ENCODE peak calls at places on chromosomes 7 and 10, in six cellular contexts. X is NCI-H2107, R is GM23248, O is H54, W is SJCRH30, H is cardiac fibroblast. J is an unnamed sample.

GRCh38 chr10:91046891-91047290 is 126.0 kb upstream of the ANKRD1 start:
- DNase-seq in X (no peak), R (no peak), O (no peak), W (no peak), H (no peak), J (no peak)

GRCh38 chr10:60646966-60647796 is 131.1 kb upstream of the CDK1 start:
- DNase-seq in X (peak), R (peak), O (no peak), W (peak), H (peak), J (no peak)

GRCh38 chr10:22058195-22058594 is 54.7 kb upstream of the DNAJC1 start:
- DNase-seq in X (no peak), R (no peak), O (no peak), W (no peak), H (no peak), J (no peak)

GRCh38 chr7:155948845-155949244 is 136.6 kb upstream of the SHH start:
- DNase-seq in X (no peak), R (no peak), O (no peak), W (no peak), H (no peak), J (no peak)

GRCh38 chr7:144256112-144256511 is 8.5 kb downstream of the OR2A7 start:
- DNase-seq in X (no peak), R (peak), O (no peak), W (peak), H (peak), J (no peak)

GRCh38 chr7:111292026-111292430 is 201.1 kb downstream of the LRRN3 start:
- DNase-seq in X (no peak), R (peak), O (no peak), W (peak), H (peak), J (no peak)

GRCh38 chr7:93013471-93014061 is 104.2 kb downstream of the SAMD9 start:
- DNase-seq in X (no peak), R (no peak), O (no peak), W (no peak), H (no peak), J (no peak)

GRCh38 chr10:124301736-124302135 is 117.0 kb downstream of the OAT start:
- DNase-seq in X (no peak), R (peak), O (no peak), W (no peak), H (no peak), J (no peak)

GRCh38 chr7:94656925-94657731 is 1.2 kb upstream of the SGCE start:
- DNase-seq in X (no peak), R (peak), O (no peak), W (peak), H (peak), J (no peak)

GRCh38 chr10:125218967-125219366 is 58.6 kb upstream of the CTBP2 start:
- DNase-seq in X (no peak), R (no peak), O (no peak), W (no peak), H (no peak), J (no peak)

GRCh38 chr7:111758332-111758731 is 196.0 kb upstream of the IMMP2L start:
- DNase-seq in X (no peak), R (no peak), O (no peak), W (no peak), H (no peak), J (no peak)

GRCh38 chr10:125038637-125039036 is 96.7 kb downstream of the ZRANB1 start:
- DNase-seq in X (no peak), R (no peak), O (peak), W (no peak), H (no peak), J (no peak)

GRCh38 chr7:73773700-73774517 is 3.8 kb upstream of the CLDN3 start:
- DNase-seq in X (no peak), R (no peak), O (no peak), W (no peak), H (no peak), J (no peak)

GRCh38 chr7:101398631-101399289 is 36.1 kb downstream of the COL26A1 start:
- DNase-seq in X (no peak), R (no peak), O (no peak), W (no peak), H (no peak), J (no peak)

GRCh38 chr10:33239257-33239656 is 95.2 kb downstream of the NRP1 start:
- DNase-seq in X (no peak), R (no peak), O (no peak), W (no peak), H (no peak), J (no peak)

GRCh38 chr7:12403287-12404181 is at the start of gene VWDE:
- DNase-seq in X (peak), R (peak), O (peak), W (no peak), H (peak), J (peak)

GRCh38 chr7:43872401-43873165 is 3.3 kb upstream of the MRPS24 start:
- DNase-seq in X (no peak), R (peak), O (peak), W (no peak), H (peak), J (no peak)

GRCh38 chr10:70007116-70007820 is 45.4 kb upstream of the MACROH2A2 start:
- DNase-seq in X (no peak), R (no peak), O (no peak), W (peak), H (peak), J (no peak)

GRCh38 chr7:155804897-155805825 is 7.1 kb downstream of the SHH start:
- DNase-seq in X (no peak), R (peak), O (no peak), W (no peak), H (peak), J (no peak)

GRCh38 chr10:72145657-72146450 is 57.5 kb upstream of the SPOCK2 start:
- DNase-seq in X (no peak), R (no peak), O (no peak), W (no peak), H (no peak), J (no peak)

GRCh38 chr10:114507449-114507848 is 103.1 kb upstream of the AFAP1L2 start:
- DNase-seq in X (no peak), R (no peak), O (no peak), W (no peak), H (no peak), J (no peak)

GRCh38 chr10:68125770-68126169 is 16.5 kb downstream of the MYPN start:
- DNase-seq in X (no peak), R (no peak), O (no peak), W (no peak), H (no peak), J (no peak)

GRCh38 chr7:35652124-35652523 is 42.8 kb downstream of the HERPUD2 start:
- DNase-seq in X (no peak), R (no peak), O (no peak), W (no peak), H (no peak), J (no peak)

GRCh38 chr7:99762680-99763327 is 21.2 kb downstream of the CYP3A4 start:
- DNase-seq in X (no peak), R (peak), O (peak), W (no peak), H (peak), J (no peak)

GRCh38 chr10:132363921-132364593 is 32.1 kb downstream of the LRRC27 start:
- DNase-seq in X (no peak), R (peak), O (no peak), W (no peak), H (peak), J (no peak)

GRCh38 chr10:126062132-126063032 is 166.0 kb downstream of the FANK1 start:
- DNase-seq in X (no peak), R (peak), O (peak), W (peak), H (peak), J (no peak)

GRCh38 chr7:131898418-131898817 is 342.0 kb upstream of the PODXL start:
- DNase-seq in X (no peak), R (peak), O (no peak), W (no peak), H (no peak), J (no peak)

GRCh38 chr10:59879363-59879935 is 26.9 kb downstream of the CCDC6 start:
- DNase-seq in X (no peak), R (no peak), O (no peak), W (no peak), H (no peak), J (no peak)

GRCh38 chr10:95183451-95184230 is 10.4 kb upstream of the ACSM6 start:
- DNase-seq in X (no peak), R (peak), O (peak), W (peak), H (peak), J (peak)

GRCh38 chr7:116698396-116698795 is 26.4 kb downstream of the MET start:
- DNase-seq in X (no peak), R (no peak), O (no peak), W (no peak), H (no peak), J (no peak)

GRCh38 chr7:77734590-77735421 is 38.5 kb downstream of the RSBN1L start:
- DNase-seq in X (no peak), R (no peak), O (no peak), W (no peak), H (peak), J (no peak)

GRCh38 chr10:13139150-13139549 is 22.2 kb upstream of the MCM10 start:
- DNase-seq in X (peak), R (no peak), O (no peak), W (no peak), H (no peak), J (no peak)

GRCh38 chr10:79301754-79302530 is 45.3 kb upstream of the PPIF start:
- DNase-seq in X (no peak), R (no peak), O (no peak), W (no peak), H (no peak), J (no peak)